ENCODE peak calls at places on chromosome 2, in five cellular contexts. K is cardiac fibroblast, O is tibial artery, D is fibroblast of lung, C is fibroblast of mammary gland. J is an unnamed sample.

GRCh38 chr2:240739797-240740196 is 48.1 kb downstream of the AQP12A start:
- DNase-seq in K (no peak), O (no peak), D (no peak), C (no peak), J (no peak)

GRCh38 chr2:127332335-127332734 is 38.4 kb upstream of the ERCC3 start:
- DNase-seq in K (no peak), O (no peak), D (no peak), C (no peak), J (no peak)

GRCh38 chr2:23850564-23851256 is 76.2 kb downstream of the ATAD2B start:
- DNase-seq in K (no peak), O (no peak), D (no peak), C (no peak), J (no peak)

GRCh38 chr2:72694715-72695496 is 130.9 kb downstream of the EXOC6B start:
- DNase-seq in K (no peak), O (no peak), D (peak; percentile 88), C (peak; percentile 59), J (peak; percentile 66)

GRCh38 chr2:189022492-189022891 is 48.3 kb downstream of the COL3A1 start:
- DNase-seq in K (peak; percentile 73), O (no peak), D (peak; percentile 90), C (peak; percentile 96), J (peak; percentile 83)

GRCh38 chr2:68417931-68418330 is 49.2 kb downstream of the FBXO48 start:
- DNase-seq in K (no peak), O (no peak), D (no peak), C (no peak), J (no peak)

GRCh38 chr2:64980192-64980591 is 9.0 kb upstream of the SLC1A4 start:
- DNase-seq in K (no peak), O (no peak), D (no peak), C (no peak), J (no peak)

GRCh38 chr2:11396690-11396985 is 52.2 kb upstream of the ROCK2 start:
- DNase-seq in K (no peak), O (no peak), D (no peak), C (no peak), J (no peak)

GRCh38 chr2:114517580-114517979 is 75.1 kb downstream of the DPP10 start:
- DNase-seq in K (no peak), O (no peak), D (no peak), C (no peak), J (no peak)

GRCh38 chr2:9462872-9463697 is 11.3 kb upstream of the IAH1 start:
- DNase-seq in K (no peak), O (no peak), D (no peak), C (no peak), J (no peak)

GRCh38 chr2:86035883-86036789 is 69.5 kb downstream of the POLR1A start:
- DNase-seq in K (peak; percentile 88), O (peak; percentile 81), D (peak; percentile 84), C (peak; percentile 86), J (peak; percentile 88)

GRCh38 chr2:31390324-31390723 is 24.2 kb downstream of the XDH start:
- DNase-seq in K (peak; percentile 25), O (no peak), D (no peak), C (no peak), J (no peak)

GRCh38 chr2:205681836-205682238 is 464 bp upstream of the NRP2 start:
- DNase-seq in K (peak; percentile 20), O (no peak), D (peak; percentile 25), C (no peak), J (peak; percentile 54)

GRCh38 chr2:26558271-26559043 is 80.5 kb upstream of the OTOF start:
- DNase-seq in K (no peak), O (no peak), D (no peak), C (no peak), J (no peak)

GRCh38 chr2:96119389-96119751 is 3.0 kb upstream of the ADRA2B start:
- DNase-seq in K (no peak), O (no peak), D (no peak), C (no peak), J (no peak)

GRCh38 chr2:96118698-96119388 is 2.5 kb upstream of the ADRA2B start:
- DNase-seq in K (no peak), O (no peak), D (no peak), C (no peak), J (no peak)

GRCh38 chr2:96116879-96117533 is 635 bp upstream of the ADRA2B start:
- DNase-seq in K (peak; percentile 17), O (no peak), D (no peak), C (peak; percentile 12), J (peak; percentile 21)

GRCh38 chr2:96116424-96116878 is at the start of gene ADRA2B:
- DNase-seq in K (no peak), O (no peak), D (no peak), C (no peak), J (peak; percentile 52)

GRCh38 chr2:96117701-96118588 is 1.6 kb upstream of the ADRA2B start:
- DNase-seq in K (no peak), O (no peak), D (no peak), C (no peak), J (no peak)
- TF ChIP-seq CTCF in K (no peak), O (no peak), D (no peak), C (no peak), J (no peak)

GRCh38 chr2:44768438-44769236 is 172.9 kb upstream of the SIX3 start:
- DNase-seq in K (no peak), O (no peak), D (no peak), C (no peak), J (peak; percentile 9)
- H3K4me3 ChIP-seq in K (no peak overlapping the region), O (no peak overlapping the region), D (no peak overlapping the region), C (no peak overlapping the region), J (no peak overlapping the region)

GRCh38 chr2:169276045-169276444 is 86.3 kb downstream of the LRP2 start:
- DNase-seq in K (peak; percentile 13), O (no peak), D (no peak), C (peak; percentile 1), J (no peak)
- TF ChIP-seq CTCF in K (no peak), O (no peak), D (no peak), C (no peak), J (no peak)

GRCh38 chr2:30346475-30347169 is 100.4 kb upstream of the LCLAT1 start:
- DNase-seq in K (no peak), O (peak; percentile 59), D (no peak), C (no peak), J (no peak)
- H3K4me3 ChIP-seq in K (no peak overlapping the region), O (peak overlapping the region; percentile 40), D (no peak overlapping the region), C (no peak overlapping the region), J (no peak overlapping the region)

GRCh38 chr2:38076250-38076709 is 329 bp upstream of the CYP1B1 start:
- DNase-seq in K (peak; percentile 88), O (peak; percentile 76), D (peak; percentile 89), C (peak; percentile 80), J (peak; percentile 71)
- TF ChIP-seq CTCF in K (peak; percentile 40), O (peak; percentile 45), D (peak; percentile 29), C (peak; percentile 1), J (peak; percentile 27)

GRCh38 chr2:8247905-8248622 is 433.8 kb upstream of the ID2 start:
- DNase-seq in K (peak; percentile 3), O (peak; percentile 47), D (peak; percentile 2), C (peak; percentile 43), J (no peak)
- H3K4me3 ChIP-seq in K (no peak overlapping the region), O (no peak overlapping the region), D (no peak overlapping the region), C (no peak overlapping the region), J (no peak overlapping the region)

J was measured in foreskin fibroblast.